ENCODE peak calls at places on chromosome 2, in five cellular contexts. Z is heart right ventricle, P is body of pancreas, R is DND-41, J is astrocyte of the spinal cord. N is an unnamed sample.

GRCh38 chr2:176129013-176129796 is at the start of gene HOXD8:
- DNase-seq in P (no peak), Z (no peak), R (no peak), J (peak), N (peak)

GRCh38 chr2:37156071-37156856 is 516 bp downstream of the EIF2AK2 start:
- DNase-seq in Z (peak), R (peak), J (peak), P (peak), N (peak)

GRCh38 chr2:185433824-185434223 is 304.8 kb upstream of the FSIP2 start:
- DNase-seq in P (no peak), R (no peak), Z (no peak), J (peak), N (no peak)

GRCh38 chr2:230161180-230161579 is 58.6 kb downstream of the SP110 start:
- DNase-seq in R (no peak), J (no peak), Z (no peak), P (no peak), N (no peak)

GRCh38 chr2:46444732-46445131 is 34.6 kb upstream of the TMEM247 start:
- DNase-seq in R (no peak), P (no peak), Z (no peak), J (no peak), N (no peak)

GRCh38 chr2:134231296-134231964 is 22.4 kb upstream of the MGAT5 start:
- DNase-seq in P (no peak), J (no peak), Z (no peak), R (no peak), N (no peak)

GRCh38 chr2:109453596-109453995 is 160.2 kb downstream of the SEPTIN10 start:
- DNase-seq in J (no peak), Z (no peak), R (no peak), P (no peak), N (no peak)

GRCh38 chr2:204110250-204111183 is 174.0 kb downstream of the ICOS start:
- DNase-seq in R (peak), J (peak), Z (no peak), P (no peak), N (peak)

GRCh38 chr2:219613671-219614070 is 13.8 kb upstream of the SLC4A3 start:
- DNase-seq in J (no peak), R (no peak), Z (no peak), P (no peak), N (no peak)

GRCh38 chr2:178912416-178913056 is 105.3 kb upstream of the TTN start:
- DNase-seq in P (no peak), R (no peak), Z (no peak), J (no peak), N (no peak)

GRCh38 chr2:27809761-27810241 is 38.3 kb downstream of the MRPL33 start:
- DNase-seq in R (no peak), P (no peak), Z (no peak), J (peak), N (no peak)

GRCh38 chr2:230827774-230828271 is 36.9 kb upstream of the ITM2C start:
- DNase-seq in P (no peak), Z (no peak), R (no peak), J (no peak), N (no peak)

GRCh38 chr2:10926191-10926830 is 14.6 kb downstream of the KCNF1 start:
- DNase-seq in J (no peak), R (no peak), Z (no peak), P (no peak), N (no peak)

GRCh38 chr2:163659224-163659623 is 76.6 kb downstream of the FIGN start:
- DNase-seq in Z (no peak), J (no peak), P (no peak), R (no peak), N (no peak)

GRCh38 chr2:37934591-37935513 is 9.8 kb downstream of the RMDN2 start:
- DNase-seq in Z (no peak), P (no peak), R (no peak), J (no peak), N (no peak)

GRCh38 chr2:207311316-207312005 is 145.7 kb upstream of the KLF7 start:
- DNase-seq in J (peak), P (no peak), Z (peak), R (no peak), N (no peak)

GRCh38 chr2:38016177-38016576 is 59.8 kb downstream of the CYP1B1 start:
- DNase-seq in Z (no peak), J (no peak), R (no peak), P (no peak), N (no peak)

GRCh38 chr2:150036622-150037021 is 449.0 kb upstream of the MMADHC start:
- DNase-seq in R (no peak), J (peak), P (no peak), Z (no peak), N (no peak)

GRCh38 chr2:26598336-26599006 is 42.7 kb downstream of the CIB4 start:
- DNase-seq in P (no peak), Z (no peak), J (no peak), R (no peak), N (peak)

GRCh38 chr2:31271851-31272267 is 37.9 kb downstream of the EHD3 start:
- DNase-seq in P (no peak), R (no peak), Z (no peak), J (no peak), N (no peak)

GRCh38 chr2:40466926-40467325 is 15.0 kb upstream of the SLC8A1 start:
- DNase-seq in R (no peak), J (no peak), Z (no peak), P (no peak), N (no peak)

GRCh38 chr2:169072163-169072925 is 3.0 kb downstream of the DHRS9 start:
- DNase-seq in J (no peak), P (no peak), R (no peak), Z (no peak), N (no peak)

GRCh38 chr2:70041666-70042065 is 45.6 kb upstream of the PCBP1 start:
- DNase-seq in R (no peak), Z (no peak), P (no peak), J (no peak), N (peak)

GRCh38 chr2:241126201-241126611 is 23.1 kb downstream of the PASK start:
- DNase-seq in R (no peak), J (no peak), P (no peak), Z (no peak), N (no peak)

GRCh38 chr2:113064281-113064680 is 3.5 kb upstream of the IL1F10 start:
- DNase-seq in P (no peak), Z (no peak), J (no peak), R (no peak), N (peak)

GRCh38 chr2:31136732-31137131 is 1.5 kb downstream of the GALNT14 start:
- DNase-seq in Z (no peak), R (no peak), J (no peak), P (no peak), N (no peak)

GRCh38 chr2:96760986-96761832 is 507 bp downstream of the CNNM4 start:
- DNase-seq in Z (no peak), P (no peak), R (no peak), J (peak), N (no peak)

GRCh38 chr2:112582314-112582746 is 2.1 kb upstream of the CHCHD5 start:
- DNase-seq in J (peak), R (peak), P (no peak), Z (peak), N (no peak)

DNA sequence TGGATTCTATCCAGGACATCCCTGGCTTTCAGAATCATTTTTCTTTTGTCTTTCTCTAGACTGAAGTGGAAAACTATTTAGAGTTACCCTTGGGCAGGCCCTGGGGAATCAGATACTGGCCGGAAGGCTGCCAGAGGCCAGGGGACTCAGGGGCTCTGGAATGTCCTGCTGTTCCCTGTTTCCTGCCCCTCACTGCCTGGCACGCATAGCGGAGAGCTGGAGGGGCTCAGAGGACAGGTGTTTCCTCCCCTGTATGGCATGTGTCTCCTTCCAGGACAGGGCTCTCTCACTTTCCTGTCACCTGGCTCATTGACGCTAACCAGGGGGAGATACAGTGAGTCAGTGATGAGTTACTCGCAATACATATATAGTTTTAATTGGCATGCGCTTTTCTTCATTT is 38.8 kb downstream of the DYSF start:
- DNase-seq in R (no peak), Z (peak), J (no peak), P (no peak), N (peak)
- H3K4me3 ChIP-seq in R (no peak), Z (no peak), J (no peak), P (no peak), N (no peak)

GRCh38 chr2:102065675-102066252 is 74.0 kb downstream of the IL1R2 start:
- DNase-seq in R (no peak), P (no peak), Z (no peak), J (peak), N (peak)

GRCh38 chr2:102066554-102066953 is 74.8 kb downstream of the IL1R2 start:
- DNase-seq in P (no peak), J (no peak), Z (no peak), R (no peak), N (no peak)

GRCh38 chr2:102063948-102064678 is 72.4 kb downstream of the IL1R2 start:
- DNase-seq in Z (peak), R (peak), P (peak), J (peak), N (peak)

GRCh38 chr2:102063360-102063947 is 71.7 kb downstream of the IL1R2 start:
- DNase-seq in J (peak), Z (peak), P (peak), R (no peak), N (no peak)

GRCh38 chr2:102064679-102065674 is 73.2 kb downstream of the IL1R2 start:
- DNase-seq in R (no peak), P (no peak), J (no peak), Z (no peak), N (no peak)
- H3K4me3 ChIP-seq in R (no peak), P (no peak), J (no peak), Z (no peak), N (no peak)

GRCh38 chr2:455046-455705 is 167.3 kb upstream of the ALKAL2 start:
- DNase-seq in J (no peak), R (peak), Z (no peak), P (no peak), N (no peak)
- H3K4me3 ChIP-seq in J (no peak), R (no peak), Z (no peak), P (no peak), N (no peak)

GRCh38 chr2:41830600-41830999 is 217.2 kb upstream of the PKDCC start:
- DNase-seq in Z (no peak), P (no peak), R (no peak), J (no peak), N (no peak)

GRCh38 chr2:41829011-41829500 is 218.8 kb upstream of the PKDCC start:
- DNase-seq in Z (no peak), R (no peak), P (no peak), J (no peak), N (no peak)

GRCh38 chr2:41828052-41828643 is 219.7 kb upstream of the PKDCC start:
- DNase-seq in R (no peak), P (no peak), J (no peak), Z (no peak), N (no peak)

GRCh38 chr2:41836944-41837343 is 210.9 kb upstream of the PKDCC start:
- DNase-seq in J (peak), Z (peak), R (peak), P (no peak), N (no peak)

DNA sequence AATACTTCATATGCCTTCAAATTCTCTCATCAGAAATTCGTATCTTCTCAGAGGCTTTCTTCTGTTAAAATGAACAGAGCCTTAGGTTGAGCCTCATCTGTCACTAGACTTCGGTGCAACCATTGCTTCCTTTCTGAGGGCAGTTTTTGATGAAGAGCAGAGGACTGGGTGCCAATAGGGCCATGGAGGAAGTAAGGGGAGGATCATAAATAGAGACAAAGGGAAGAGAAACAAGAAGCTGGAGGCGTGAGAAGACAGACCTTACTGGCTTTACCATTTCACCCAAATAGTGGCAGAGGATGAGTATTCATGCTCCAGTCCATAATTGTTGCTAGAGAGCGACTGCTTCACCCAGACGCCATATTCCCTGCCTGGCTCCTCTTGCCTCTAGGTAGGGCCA is 215.6 kb upstream of the PKDCC start:
- DNase-seq in P (no peak), Z (no peak), R (no peak), J (no peak), N (no peak)
- H3K4me3 ChIP-seq in P (no peak), Z (no peak), R (no peak), J (no peak), N (no peak)

DNA sequence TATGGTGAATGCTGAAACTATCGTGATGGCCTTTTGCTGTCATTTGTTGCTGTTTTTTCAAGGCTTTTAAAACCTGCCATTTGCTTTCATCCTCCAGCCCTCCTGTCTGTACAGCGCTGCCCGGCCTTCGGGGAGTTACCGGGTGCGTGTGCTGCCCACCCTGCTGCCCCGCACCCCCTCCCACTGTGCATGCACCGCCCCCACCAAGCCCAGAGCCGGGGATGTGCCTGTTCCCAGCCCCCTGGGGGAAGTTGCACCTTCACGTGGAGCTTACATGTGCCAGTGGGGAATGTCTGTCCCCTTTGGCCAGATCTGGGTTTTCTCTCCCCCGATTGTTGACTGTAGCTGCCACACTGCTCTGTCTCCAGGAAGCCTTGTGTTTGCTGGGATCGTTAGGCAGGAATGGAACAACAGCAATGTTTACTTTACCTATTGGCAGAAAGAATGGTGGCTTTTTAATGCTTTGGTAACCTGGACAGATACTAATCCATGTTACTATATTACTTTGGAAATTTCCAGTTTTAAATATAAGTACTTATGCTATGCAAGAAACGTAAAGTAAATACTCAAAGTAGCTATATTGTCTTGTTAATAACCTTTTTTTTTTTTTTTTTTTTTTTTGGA is 64.8 kb upstream of the RBM44 start:
- DNase-seq in P (no peak), R (no peak), Z (peak), J (no peak), N (peak)
- H3K4me3 ChIP-seq in P (no peak), R (no peak), Z (no peak), J (no peak), N (no peak)

GRCh38 chr2:217943379-217944321 is 59.1 kb downstream of the TNS1 start:
- DNase-seq in P (peak), Z (peak), J (peak), R (peak), N (peak)
- H3K4me3 ChIP-seq in P (no peak), Z (peak), J (peak), R (no peak), N (peak)

GRCh38 chr2:190301032-190301431 is 18.6 kb downstream of the HIBCH start:
- DNase-seq in Z (no peak), P (no peak), R (no peak), J (no peak), N (no peak)

GRCh38 chr2:190303642-190304041 is 16.0 kb downstream of the HIBCH start:
- DNase-seq in Z (no peak), J (no peak), P (no peak), R (no peak), N (no peak)

GRCh38 chr2:190304404-190304803 is 15.2 kb downstream of the HIBCH start:
- DNase-seq in R (no peak), P (no peak), Z (no peak), J (no peak), N (no peak)
- H3K4me3 ChIP-seq in R (no peak), P (no peak), Z (no peak), J (no peak), N (no peak)

DNA sequence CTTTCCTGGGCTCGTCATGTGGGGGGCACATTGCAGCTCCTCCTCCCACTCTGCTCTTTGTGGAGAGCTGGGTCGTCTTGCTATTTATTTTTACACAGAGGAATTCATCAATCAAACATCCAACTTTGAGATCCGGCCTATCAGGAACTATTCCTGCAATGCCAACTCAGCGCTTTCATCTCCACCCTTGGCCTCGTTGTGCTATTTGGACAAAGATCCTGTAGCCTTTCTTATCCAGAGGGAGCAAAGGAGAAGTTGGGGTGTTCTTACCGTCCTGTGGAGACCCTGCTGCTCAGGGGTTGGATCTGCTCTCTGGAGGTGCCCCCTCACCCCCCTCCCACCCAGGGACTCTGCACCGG is 92.1 kb downstream of the ASB1 start:
- DNase-seq in J (no peak), Z (no peak), P (no peak), R (no peak), N (no peak)
- H3K4me3 ChIP-seq in J (no peak), Z (no peak), P (no peak), R (no peak), N (no peak)

GRCh38 chr2:144943293-144943941 is 423.5 kb upstream of the ZEB2 start:
- DNase-seq in Z (no peak), J (peak), R (no peak), P (no peak), N (no peak)
- H3K4me3 ChIP-seq in Z (no peak), J (no peak), R (no peak), P (no peak), N (no peak)

DNA sequence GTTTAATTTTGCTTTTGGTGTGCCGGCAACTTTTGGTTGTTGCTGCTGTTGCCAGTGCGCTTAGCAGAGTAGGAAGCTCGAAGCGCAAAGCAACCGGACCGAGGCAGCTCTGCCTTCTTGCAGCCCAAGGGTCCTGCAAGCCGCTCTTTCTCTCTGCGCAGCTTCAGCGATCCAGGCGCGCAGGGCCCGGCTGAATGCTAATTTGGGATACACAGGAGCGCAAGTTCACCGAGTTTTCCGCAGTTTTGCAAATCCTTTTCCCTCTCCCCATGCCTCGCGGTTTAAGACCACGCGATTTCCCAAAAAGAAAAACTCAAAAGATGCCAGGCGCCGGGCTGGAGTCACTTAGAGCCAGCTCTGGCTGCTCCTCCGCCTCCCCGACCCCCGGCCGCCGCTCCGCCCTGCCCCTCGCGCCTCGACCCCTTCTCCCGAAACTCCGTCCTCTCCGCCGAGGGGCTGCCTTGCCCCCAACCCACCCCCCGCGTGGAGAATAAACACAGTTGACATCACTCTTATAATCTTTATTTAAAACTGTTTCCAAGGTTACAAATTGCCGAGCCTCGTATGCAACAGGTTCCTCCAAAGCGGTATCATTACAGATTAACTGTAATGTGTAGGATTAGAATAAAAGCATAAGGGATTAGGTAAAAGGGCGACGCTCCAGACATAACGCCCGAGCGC is 13.4 kb upstream of the SIX3 start:
- DNase-seq in R (no peak), Z (no peak), P (no peak), J (no peak), N (no peak)
- H3K4me3 ChIP-seq in R (no peak), Z (peak), P (no peak), J (no peak), N (no peak)